ENCODE peak calls at places on chromosome 1, in six cellular contexts. J is stimulated activated CD4-positive, alpha-beta T cell treated with anti-CD3 and anti-CD28 coated beads, Interleukin-2, amount 100 ng/mL, for 48 hours; B is stimulated activated CD8-positive, alpha-beta memory T cell treated with anti-CD3 and anti-CD28 coated beads, Interleukin-4, amount 100 ng/mL, for 4 hours; C is NAMALWA; L is NCI-H2029; D is HTR-8/SVneo. Y is an unnamed sample.

GRCh38 chr1:40385437-40386310 is 12.1 kb downstream of the SMAP2 start:
- DNase-seq in J (no peak), B (no peak), C (peak), L (no peak), D (no peak), Y (no peak)

GRCh38 chr1:10121688-10122087 is 88.7 kb upstream of the KIF1B start:
- DNase-seq in J (no peak), B (no peak), C (no peak), L (no peak), D (no peak), Y (no peak)

GRCh38 chr1:115765091-115765490 is 3.4 kb downstream of the CASQ2 start:
- DNase-seq in J (no peak), B (no peak), C (no peak), L (no peak), D (no peak), Y (no peak)

GRCh38 chr1:203682401-203683383 is 56.1 kb downstream of the ATP2B4 start:
- DNase-seq in J (peak), B (peak), C (peak), L (peak), D (no peak), Y (no peak)

GRCh38 chr1:233668146-233668724 is 54.3 kb downstream of the KCNK1 start:
- DNase-seq in J (no peak), B (no peak), C (no peak), L (no peak), D (no peak), Y (no peak)

GRCh38 chr1:192872010-192872409 is 63.2 kb downstream of the RGS2 start:
- DNase-seq in J (no peak), B (no peak), C (no peak), L (no peak), D (no peak), Y (no peak)

GRCh38 chr1:39494671-39495410 is 3.4 kb downstream of the BMP8A start:
- DNase-seq in J (no peak), B (no peak), C (no peak), L (no peak), D (no peak), Y (no peak)

GRCh38 chr1:43396059-43396458 is 6.4 kb downstream of the SZT2 start:
- DNase-seq in J (no peak), B (no peak), C (no peak), L (peak), D (no peak), Y (no peak)

GRCh38 chr1:231044588-231044987 is 4.5 kb upstream of the FAM89A start:
- DNase-seq in J (no peak), B (no peak), C (no peak), L (no peak), D (no peak), Y (no peak)